ENCODE peak calls at places on chromosomes 2 and 18, in nine cellular contexts. One of them, this sample, is unnamed.

GRCh38 chr18:56927795-56928194 is 219.1 kb upstream of the BOD1L2 start:
- DNase-seq in upper lobe of left lung: no peak
- DNase-seq in IMR-90: no peak
- DNase-seq in breast epithelium: no peak
- DNase-seq in endodermal cell: no peak
- DNase-seq in left lung: no peak
- DNase-seq in PC-9: no peak
- DNase-seq in adrenal gland: no peak
- DNase-seq in hepatocyte: no peak
- DNase-seq in this sample: no peak

GRCh38 chr18:47184419-47185050 is 8.4 kb upstream of the IER3IP1 start:
- DNase-seq in upper lobe of left lung: no peak
- DNase-seq in IMR-90: peak; percentile 51
- DNase-seq in breast epithelium: no peak
- DNase-seq in endodermal cell: no peak
- DNase-seq in left lung: no peak
- DNase-seq in PC-9: no peak
- DNase-seq in adrenal gland: no peak
- DNase-seq in hepatocyte: peak; percentile 73
- DNase-seq in this sample: peak; percentile 22

GRCh38 chr2:168180914-168181313 is 66.5 kb downstream of the STK39 start:
- DNase-seq in upper lobe of left lung: no peak
- DNase-seq in IMR-90: no peak
- DNase-seq in breast epithelium: no peak
- DNase-seq in endodermal cell: no peak
- DNase-seq in left lung: no peak
- DNase-seq in PC-9: no peak
- DNase-seq in adrenal gland: no peak
- DNase-seq in hepatocyte: no peak
- DNase-seq in this sample: no peak

GRCh38 chr2:165120740-165121467 is 82.9 kb downstream of the SCN3A start:
- DNase-seq in upper lobe of left lung: no peak
- DNase-seq in IMR-90: no peak
- DNase-seq in breast epithelium: no peak
- DNase-seq in endodermal cell: no peak
- DNase-seq in left lung: no peak
- DNase-seq in PC-9: no peak
- DNase-seq in adrenal gland: no peak
- DNase-seq in hepatocyte: no peak
- DNase-seq in this sample: no peak

GRCh38 chr2:96685592-96686459 is 43.3 kb downstream of the FER1L5 start:
- DNase-seq in upper lobe of left lung: no peak
- DNase-seq in IMR-90: no peak
- DNase-seq in breast epithelium: no peak
- DNase-seq in endodermal cell: peak; percentile 86
- DNase-seq in left lung: no peak
- DNase-seq in PC-9: no peak
- DNase-seq in adrenal gland: no peak
- DNase-seq in hepatocyte: peak; percentile 65
- DNase-seq in this sample: peak; percentile 68

GRCh38 chr18:9926977-9927376 is 13.2 kb downstream of the VAPA start:
- DNase-seq in upper lobe of left lung: no peak
- DNase-seq in IMR-90: no peak
- DNase-seq in breast epithelium: no peak
- DNase-seq in endodermal cell: no peak
- DNase-seq in left lung: no peak
- DNase-seq in PC-9: no peak
- DNase-seq in adrenal gland: no peak
- DNase-seq in hepatocyte: no peak
- DNase-seq in this sample: no peak

GRCh38 chr18:26656944-26657536 is 108.7 kb upstream of the KCTD1 start:
- DNase-seq in upper lobe of left lung: peak; percentile 95
- DNase-seq in IMR-90: peak; percentile 36
- DNase-seq in breast epithelium: peak; percentile 75
- DNase-seq in endodermal cell: peak; percentile 86
- DNase-seq in left lung: peak; percentile 95
- DNase-seq in PC-9: peak; percentile 62
- DNase-seq in adrenal gland: peak; percentile 74
- DNase-seq in hepatocyte: peak; percentile 85
- DNase-seq in this sample: peak; percentile 57

GRCh38 chr2:239351687-239352086 is 49.1 kb downstream of the HDAC4 start:
- DNase-seq in upper lobe of left lung: no peak
- DNase-seq in IMR-90: no peak
- DNase-seq in breast epithelium: no peak
- DNase-seq in endodermal cell: no peak
- DNase-seq in left lung: no peak
- DNase-seq in PC-9: no peak
- DNase-seq in adrenal gland: no peak
- DNase-seq in hepatocyte: no peak
- DNase-seq in this sample: no peak

GRCh38 chr2:36356199-36356989 is 816 bp downstream of the CRIM1 start:
- DNase-seq in upper lobe of left lung: peak; percentile 91
- DNase-seq in IMR-90: peak; percentile 34
- DNase-seq in breast epithelium: peak; percentile 57
- DNase-seq in endodermal cell: peak; percentile 82
- DNase-seq in left lung: peak; percentile 85
- DNase-seq in PC-9: no peak
- DNase-seq in adrenal gland: peak; percentile 48
- DNase-seq in hepatocyte: peak; percentile 68
- DNase-seq in this sample: peak; percentile 58

GRCh38 chr2:28413152-28413895 is 20.7 kb downstream of the FOSL2 start:
- DNase-seq in upper lobe of left lung: peak; percentile 58
- DNase-seq in IMR-90: peak; percentile 49
- DNase-seq in breast epithelium: no peak
- DNase-seq in endodermal cell: peak; percentile 83
- DNase-seq in left lung: no peak
- DNase-seq in PC-9: peak; percentile 17
- DNase-seq in adrenal gland: no peak
- DNase-seq in hepatocyte: no peak
- DNase-seq in this sample: peak; percentile 70
- TF ChIP-seq CTCF in upper lobe of left lung: no peak
- TF ChIP-seq CTCF in IMR-90: no peak
- TF ChIP-seq CTCF in breast epithelium: no peak
- TF ChIP-seq CTCF in endodermal cell: peak; percentile 60
- TF ChIP-seq CTCF in left lung: no peak
- TF ChIP-seq CTCF in PC-9: no peak
- TF ChIP-seq CTCF in adrenal gland: no peak
- TF ChIP-seq CTCF in hepatocyte: peak; percentile 15
- TF ChIP-seq CTCF in this sample: peak; percentile 59

DNA sequence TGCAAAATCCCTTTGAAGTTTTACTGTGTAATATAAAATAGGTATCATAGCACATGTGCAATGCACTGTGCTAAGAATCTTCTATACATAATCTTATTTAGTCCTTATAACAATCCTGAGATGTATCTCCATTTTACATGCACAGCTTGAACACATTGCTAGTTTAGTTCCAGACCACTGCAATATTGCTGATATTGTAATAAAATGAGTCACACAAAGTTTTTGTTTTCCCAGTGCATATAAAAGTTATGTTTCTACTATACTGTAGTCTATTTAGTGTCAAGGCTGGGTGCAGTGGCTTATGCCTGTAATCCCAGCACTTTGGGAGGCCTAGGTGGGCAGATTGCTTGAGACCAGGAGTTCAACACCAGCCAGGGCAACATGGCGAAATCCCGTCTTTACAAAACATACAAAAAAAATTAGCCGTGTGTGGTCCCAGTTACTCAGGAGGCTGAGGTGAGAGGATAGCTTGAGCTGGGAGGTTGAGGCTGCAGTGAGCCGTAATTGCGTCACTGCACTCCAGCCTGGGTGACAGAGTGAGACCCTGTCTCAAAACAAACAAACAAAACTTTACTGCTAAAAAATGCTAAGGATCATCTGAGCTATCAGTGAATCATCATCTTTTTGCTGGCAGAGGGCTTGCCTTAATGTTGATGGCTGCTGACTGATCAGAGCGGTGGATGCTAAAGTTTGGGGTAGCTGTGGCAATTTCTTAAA is 1.7 kb upstream of the USP14 start:
- DNase-seq in upper lobe of left lung: no peak
- DNase-seq in IMR-90: no peak
- DNase-seq in breast epithelium: no peak
- DNase-seq in endodermal cell: no peak
- DNase-seq in left lung: no peak
- DNase-seq in PC-9: no peak
- DNase-seq in adrenal gland: no peak
- DNase-seq in hepatocyte: no peak
- DNase-seq in this sample: no peak
- H3K4me3 ChIP-seq in upper lobe of left lung: no peak overlapping the region
- H3K4me3 ChIP-seq in IMR-90: no peak overlapping the region
- H3K4me3 ChIP-seq in breast epithelium: no peak overlapping the region
- H3K4me3 ChIP-seq in endodermal cell: no peak overlapping the region
- H3K4me3 ChIP-seq in left lung: no peak overlapping the region
- H3K4me3 ChIP-seq in PC-9: no peak overlapping the region
- H3K4me3 ChIP-seq in adrenal gland: no peak overlapping the region
- H3K4me3 ChIP-seq in hepatocyte: no peak overlapping the region
- H3K4me3 ChIP-seq in this sample: no peak overlapping the region

GRCh38 chr2:110770308-110770695 is 37.9 kb downstream of the ACOXL start:
- DNase-seq in upper lobe of left lung: no peak
- DNase-seq in IMR-90: no peak
- DNase-seq in breast epithelium: no peak
- DNase-seq in endodermal cell: no peak
- DNase-seq in left lung: no peak
- DNase-seq in PC-9: no peak
- DNase-seq in adrenal gland: no peak
- DNase-seq in hepatocyte: no peak
- DNase-seq in this sample: no peak

GRCh38 chr2:110773470-110773921 is 41.1 kb downstream of the ACOXL start:
- DNase-seq in upper lobe of left lung: no peak
- DNase-seq in IMR-90: no peak
- DNase-seq in breast epithelium: no peak
- DNase-seq in endodermal cell: no peak
- DNase-seq in left lung: no peak
- DNase-seq in PC-9: no peak
- DNase-seq in adrenal gland: peak; percentile 51
- DNase-seq in hepatocyte: peak; percentile 8
- DNase-seq in this sample: no peak

GRCh38 chr2:110770696-110771425 is 38.5 kb downstream of the ACOXL start:
- DNase-seq in upper lobe of left lung: no peak
- DNase-seq in IMR-90: peak; percentile 27
- DNase-seq in breast epithelium: no peak
- DNase-seq in endodermal cell: peak; percentile 82
- DNase-seq in left lung: no peak
- DNase-seq in PC-9: no peak
- DNase-seq in adrenal gland: no peak
- DNase-seq in hepatocyte: peak; percentile 42
- DNase-seq in this sample: peak; percentile 80

GRCh38 chr2:110771549-110772382 is 39.4 kb downstream of the ACOXL start:
- DNase-seq in upper lobe of left lung: no peak
- DNase-seq in IMR-90: no peak
- DNase-seq in breast epithelium: no peak
- DNase-seq in endodermal cell: no peak
- DNase-seq in left lung: no peak
- DNase-seq in PC-9: no peak
- DNase-seq in adrenal gland: no peak
- DNase-seq in hepatocyte: no peak
- DNase-seq in this sample: no peak

DNA sequence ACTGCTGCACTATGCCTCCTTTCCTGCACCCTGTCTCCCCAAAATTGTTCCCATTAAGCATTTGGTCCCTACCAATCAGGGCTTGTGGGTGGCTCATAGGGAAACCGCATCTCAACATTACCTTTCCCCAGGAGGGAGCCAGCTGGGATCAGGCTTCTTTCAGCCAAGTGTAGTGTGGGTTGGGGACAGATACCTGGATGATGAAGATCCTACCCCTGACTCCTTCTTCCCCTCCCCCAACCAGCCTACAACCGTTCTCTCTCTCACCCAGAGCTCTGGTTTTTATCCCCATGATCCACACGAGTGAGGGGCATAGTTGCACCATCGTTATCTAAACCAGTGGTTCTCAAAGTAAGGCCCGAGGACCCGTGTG is 40.0 kb downstream of the ACOXL start:
- DNase-seq in upper lobe of left lung: no peak
- DNase-seq in IMR-90: no peak
- DNase-seq in breast epithelium: no peak
- DNase-seq in endodermal cell: no peak
- DNase-seq in left lung: no peak
- DNase-seq in PC-9: no peak
- DNase-seq in adrenal gland: no peak
- DNase-seq in hepatocyte: no peak
- DNase-seq in this sample: no peak
- H3K27ac ChIP-seq in upper lobe of left lung: no peak overlapping the region
- H3K27ac ChIP-seq in IMR-90: no peak overlapping the region
- H3K27ac ChIP-seq in breast epithelium: no peak overlapping the region
- H3K27ac ChIP-seq in endodermal cell: no peak overlapping the region
- H3K27ac ChIP-seq in left lung: no peak overlapping the region
- H3K27ac ChIP-seq in PC-9: no peak overlapping the region
- H3K27ac ChIP-seq in adrenal gland: no peak overlapping the region
- H3K27ac ChIP-seq in hepatocyte: no peak overlapping the region
- H3K27ac ChIP-seq in this sample: no peak overlapping the region

GRCh38 chr2:147394179-147394790 is 450.5 kb upstream of the ACVR2A start:
- DNase-seq in upper lobe of left lung: no peak
- DNase-seq in IMR-90: no peak
- DNase-seq in breast epithelium: no peak
- DNase-seq in endodermal cell: no peak
- DNase-seq in left lung: no peak
- DNase-seq in PC-9: no peak
- DNase-seq in adrenal gland: no peak
- DNase-seq in hepatocyte: no peak
- DNase-seq in this sample: no peak

GRCh38 chr2:147388217-147388616 is 456.6 kb upstream of the ACVR2A start:
- DNase-seq in upper lobe of left lung: no peak
- DNase-seq in IMR-90: no peak
- DNase-seq in breast epithelium: no peak
- DNase-seq in endodermal cell: no peak
- DNase-seq in left lung: no peak
- DNase-seq in PC-9: no peak
- DNase-seq in adrenal gland: no peak
- DNase-seq in hepatocyte: no peak
- DNase-seq in this sample: no peak

GRCh38 chr2:147389218-147389617 is 455.6 kb upstream of the ACVR2A start:
- DNase-seq in upper lobe of left lung: no peak
- DNase-seq in IMR-90: no peak
- DNase-seq in breast epithelium: no peak
- DNase-seq in endodermal cell: no peak
- DNase-seq in left lung: no peak
- DNase-seq in PC-9: no peak
- DNase-seq in adrenal gland: no peak
- DNase-seq in hepatocyte: no peak
- DNase-seq in this sample: no peak

GRCh38 chr2:147386284-147386683 is 458.5 kb upstream of the ACVR2A start:
- DNase-seq in upper lobe of left lung: no peak
- DNase-seq in IMR-90: no peak
- DNase-seq in breast epithelium: no peak
- DNase-seq in endodermal cell: no peak
- DNase-seq in left lung: no peak
- DNase-seq in PC-9: no peak
- DNase-seq in adrenal gland: no peak
- DNase-seq in hepatocyte: no peak
- DNase-seq in this sample: no peak

DNA sequence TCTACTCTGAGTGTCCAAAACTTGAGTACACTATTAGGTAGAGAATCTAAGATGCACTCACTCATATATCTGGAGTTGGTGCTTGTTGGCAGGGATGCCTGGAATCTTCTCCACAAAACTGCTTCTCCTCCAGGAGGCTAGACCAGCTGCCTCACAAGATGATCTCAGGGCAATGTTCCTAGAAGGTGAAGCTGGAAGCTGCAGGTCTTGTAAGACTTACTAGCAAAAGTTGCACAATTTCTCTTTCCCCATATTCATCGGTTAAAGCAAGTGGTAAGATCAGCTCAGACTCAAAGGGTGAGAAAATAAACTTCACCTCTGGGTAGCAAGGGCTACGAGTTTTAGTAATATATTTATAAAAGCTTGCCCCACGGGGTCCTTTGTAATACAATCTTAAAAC is 454.4 kb upstream of the ACVR2A start:
- DNase-seq in upper lobe of left lung: no peak
- DNase-seq in IMR-90: no peak
- DNase-seq in breast epithelium: no peak
- DNase-seq in endodermal cell: no peak
- DNase-seq in left lung: no peak
- DNase-seq in PC-9: no peak
- DNase-seq in adrenal gland: no peak
- DNase-seq in hepatocyte: no peak
- DNase-seq in this sample: no peak
- TF ChIP-seq CTCF in upper lobe of left lung: no peak
- TF ChIP-seq CTCF in IMR-90: no peak
- TF ChIP-seq CTCF in breast epithelium: no peak
- TF ChIP-seq CTCF in endodermal cell: no peak
- TF ChIP-seq CTCF in left lung: no peak
- TF ChIP-seq CTCF in PC-9: no peak
- TF ChIP-seq CTCF in adrenal gland: no peak
- TF ChIP-seq CTCF in hepatocyte: no peak
- TF ChIP-seq CTCF in this sample: no peak